ENCODE peak calls at places on chromosomes 4 and X, in nine cellular contexts. One of them, this sample, is unnamed.

GRCh38 chr4:119099227-119099910 is 36.3 kb upstream of the MYOZ2 start:
- DNase-seq in tibial nerve: no peak
- DNase-seq in right lobe of liver: no peak
- DNase-seq in uterus: no peak
- DNase-seq in A549: no peak
- DNase-seq in gastrocnemius medialis: no peak
- DNase-seq in transverse colon: no peak
- DNase-seq in NB4: no peak
- DNase-seq in heart left ventricle: no peak
- DNase-seq in this sample: no peak

GRCh38 chr4:56874166-56874565 is 33.5 kb upstream of the REST start:
- DNase-seq in tibial nerve: no peak
- DNase-seq in right lobe of liver: no peak
- DNase-seq in uterus: no peak
- DNase-seq in A549: no peak
- DNase-seq in gastrocnemius medialis: no peak
- DNase-seq in transverse colon: peak; percentile 56
- DNase-seq in NB4: peak; percentile 28
- DNase-seq in heart left ventricle: no peak
- DNase-seq in this sample: no peak

GRCh38 chrX:101462892-101463291 is 22.4 kb upstream of the ARMCX4 start:
- DNase-seq in tibial nerve: no peak
- DNase-seq in right lobe of liver: no peak
- DNase-seq in uterus: no peak
- DNase-seq in A549: peak; percentile 19
- DNase-seq in gastrocnemius medialis: no peak
- DNase-seq in transverse colon: no peak
- DNase-seq in NB4: peak; percentile 3
- DNase-seq in heart left ventricle: no peak
- DNase-seq in this sample: no peak

GRCh38 chr4:177448850-177449249 is 6.6 kb upstream of the AGA start:
- DNase-seq in tibial nerve: no peak
- DNase-seq in right lobe of liver: no peak
- DNase-seq in uterus: no peak
- DNase-seq in A549: no peak
- DNase-seq in gastrocnemius medialis: no peak
- DNase-seq in transverse colon: no peak
- DNase-seq in NB4: no peak
- DNase-seq in heart left ventricle: no peak
- DNase-seq in this sample: no peak

GRCh38 chr4:7111441-7111840 is 43.6 kb upstream of the GRPEL1 start:
- DNase-seq in tibial nerve: no peak
- DNase-seq in right lobe of liver: no peak
- DNase-seq in uterus: no peak
- DNase-seq in A549: no peak
- DNase-seq in gastrocnemius medialis: no peak
- DNase-seq in transverse colon: no peak
- DNase-seq in NB4: no peak
- DNase-seq in heart left ventricle: no peak
- DNase-seq in this sample: no peak

GRCh38 chr4:138841341-138841740 is 174.2 kb upstream of the NOCT start:
- DNase-seq in tibial nerve: no peak
- DNase-seq in right lobe of liver: no peak
- DNase-seq in uterus: no peak
- DNase-seq in A549: no peak
- DNase-seq in gastrocnemius medialis: no peak
- DNase-seq in transverse colon: no peak
- DNase-seq in NB4: no peak
- DNase-seq in heart left ventricle: no peak
- DNase-seq in this sample: no peak

GRCh38 chr4:84529169-84529751 is 30.2 kb upstream of the NKX6-1 start:
- DNase-seq in tibial nerve: no peak
- DNase-seq in right lobe of liver: no peak
- DNase-seq in uterus: no peak
- DNase-seq in A549: peak; percentile 13
- DNase-seq in gastrocnemius medialis: no peak
- DNase-seq in transverse colon: no peak
- DNase-seq in NB4: peak; percentile 32
- DNase-seq in heart left ventricle: no peak
- DNase-seq in this sample: no peak

GRCh38 chr4:2413821-2414610 is 4.4 kb downstream of the ZFYVE28 start:
- DNase-seq in tibial nerve: no peak
- DNase-seq in right lobe of liver: no peak
- DNase-seq in uterus: no peak
- DNase-seq in A549: no peak
- DNase-seq in gastrocnemius medialis: no peak
- DNase-seq in transverse colon: peak; percentile 87
- DNase-seq in NB4: peak; percentile 31
- DNase-seq in heart left ventricle: no peak
- DNase-seq in this sample: no peak

GRCh38 chr4:122712782-122713181 is 19.7 kb upstream of the BBS12 start:
- DNase-seq in tibial nerve: no peak
- DNase-seq in right lobe of liver: no peak
- DNase-seq in uterus: no peak
- DNase-seq in A549: no peak
- DNase-seq in gastrocnemius medialis: no peak
- DNase-seq in transverse colon: no peak
- DNase-seq in NB4: peak; percentile 47
- DNase-seq in heart left ventricle: no peak
- DNase-seq in this sample: no peak

GRCh38 chr4:117831060-117831683 is 203.1 kb upstream of the NDST3 start:
- DNase-seq in tibial nerve: no peak
- DNase-seq in right lobe of liver: no peak
- DNase-seq in uterus: no peak
- DNase-seq in A549: no peak
- DNase-seq in gastrocnemius medialis: no peak
- DNase-seq in transverse colon: no peak
- DNase-seq in NB4: no peak
- DNase-seq in heart left ventricle: no peak
- DNase-seq in this sample: no peak

GRCh38 chrX:131816551-131817136 is 206.5 kb upstream of the STK26 start:
- DNase-seq in tibial nerve: peak; percentile 73
- DNase-seq in right lobe of liver: peak; percentile 50
- DNase-seq in uterus: peak; percentile 87
- DNase-seq in A549: no peak
- DNase-seq in gastrocnemius medialis: peak; percentile 20
- DNase-seq in transverse colon: peak; percentile 87
- DNase-seq in NB4: no peak
- DNase-seq in heart left ventricle: peak; percentile 79
- DNase-seq in this sample: peak; percentile 65

GRCh38 chrX:100512471-100512870 is 72.3 kb upstream of the TNMD start:
- DNase-seq in tibial nerve: no peak
- DNase-seq in right lobe of liver: no peak
- DNase-seq in uterus: no peak
- DNase-seq in A549: peak; percentile 25
- DNase-seq in gastrocnemius medialis: no peak
- DNase-seq in transverse colon: no peak
- DNase-seq in NB4: peak; percentile 4
- DNase-seq in heart left ventricle: no peak
- DNase-seq in this sample: no peak

GRCh38 chrX:54481751-54482150 is 14.3 kb downstream of the FGD1 start:
- DNase-seq in tibial nerve: no peak
- DNase-seq in right lobe of liver: no peak
- DNase-seq in uterus: no peak
- DNase-seq in A549: no peak
- DNase-seq in gastrocnemius medialis: no peak
- DNase-seq in transverse colon: no peak
- DNase-seq in NB4: no peak
- DNase-seq in heart left ventricle: no peak
- DNase-seq in this sample: no peak
- TF ChIP-seq CTCF in tibial nerve: no peak
- TF ChIP-seq CTCF in right lobe of liver: no peak
- TF ChIP-seq CTCF in uterus: no peak
- TF ChIP-seq CTCF in A549: no peak
- TF ChIP-seq CTCF in gastrocnemius medialis: no peak
- TF ChIP-seq CTCF in transverse colon: no peak
- TF ChIP-seq CTCF in NB4: no peak
- TF ChIP-seq CTCF in heart left ventricle: no peak
- TF ChIP-seq CTCF in this sample: no peak

GRCh38 chr4:184949020-184949419 is 69.3 kb upstream of the HELT start:
- DNase-seq in tibial nerve: no peak
- DNase-seq in right lobe of liver: no peak
- DNase-seq in uterus: no peak
- DNase-seq in A549: no peak
- DNase-seq in gastrocnemius medialis: no peak
- DNase-seq in transverse colon: no peak
- DNase-seq in NB4: no peak
- DNase-seq in heart left ventricle: no peak
- DNase-seq in this sample: no peak
- TF ChIP-seq POLR2A in tibial nerve: no peak
- TF ChIP-seq POLR2A in right lobe of liver: no peak
- TF ChIP-seq POLR2A in uterus: no peak
- TF ChIP-seq POLR2A in A549: no peak
- TF ChIP-seq POLR2A in gastrocnemius medialis: no peak
- TF ChIP-seq POLR2A in transverse colon: no peak
- TF ChIP-seq POLR2A in NB4: no peak
- TF ChIP-seq POLR2A in heart left ventricle: no peak
- TF ChIP-seq POLR2A in this sample: no peak

GRCh38 chrX:49761481-49761880 is 65.7 kb upstream of the PAGE1 start:
- DNase-seq in tibial nerve: no peak
- DNase-seq in right lobe of liver: no peak
- DNase-seq in uterus: no peak
- DNase-seq in A549: peak; percentile 3
- DNase-seq in gastrocnemius medialis: no peak
- DNase-seq in transverse colon: no peak
- DNase-seq in NB4: peak; percentile 23
- DNase-seq in heart left ventricle: no peak
- DNase-seq in this sample: no peak
- TF ChIP-seq CTCF in tibial nerve: peak; percentile 11
- TF ChIP-seq CTCF in right lobe of liver: peak; percentile 57
- TF ChIP-seq CTCF in uterus: peak; percentile 32
- TF ChIP-seq CTCF in A549: peak; percentile 34
- TF ChIP-seq CTCF in gastrocnemius medialis: no peak
- TF ChIP-seq CTCF in transverse colon: peak; percentile 18
- TF ChIP-seq CTCF in NB4: peak; percentile 44
- TF ChIP-seq CTCF in heart left ventricle: peak; percentile 27
- TF ChIP-seq CTCF in this sample: no peak

GRCh38 chr4:75940692-75941253 is at the start of gene NAAA:
- DNase-seq in tibial nerve: peak; percentile 10
- DNase-seq in right lobe of liver: peak; percentile 95
- DNase-seq in uterus: peak; percentile 69
- DNase-seq in A549: peak; percentile 66
- DNase-seq in gastrocnemius medialis: peak; percentile 27
- DNase-seq in transverse colon: peak; percentile 93
- DNase-seq in NB4: peak; percentile 82
- DNase-seq in heart left ventricle: peak; percentile 81
- DNase-seq in this sample: peak; percentile 41
- TF ChIP-seq POLR2A in tibial nerve: peak; percentile 36
- TF ChIP-seq POLR2A in right lobe of liver: peak; percentile 77
- TF ChIP-seq POLR2A in uterus: peak; percentile 28
- TF ChIP-seq POLR2A in A549: peak; percentile 55
- TF ChIP-seq POLR2A in gastrocnemius medialis: peak; percentile 30
- TF ChIP-seq POLR2A in transverse colon: peak; percentile 58
- TF ChIP-seq POLR2A in NB4: no peak
- TF ChIP-seq POLR2A in heart left ventricle: peak; percentile 56
- TF ChIP-seq POLR2A in this sample: no peak

DNA sequence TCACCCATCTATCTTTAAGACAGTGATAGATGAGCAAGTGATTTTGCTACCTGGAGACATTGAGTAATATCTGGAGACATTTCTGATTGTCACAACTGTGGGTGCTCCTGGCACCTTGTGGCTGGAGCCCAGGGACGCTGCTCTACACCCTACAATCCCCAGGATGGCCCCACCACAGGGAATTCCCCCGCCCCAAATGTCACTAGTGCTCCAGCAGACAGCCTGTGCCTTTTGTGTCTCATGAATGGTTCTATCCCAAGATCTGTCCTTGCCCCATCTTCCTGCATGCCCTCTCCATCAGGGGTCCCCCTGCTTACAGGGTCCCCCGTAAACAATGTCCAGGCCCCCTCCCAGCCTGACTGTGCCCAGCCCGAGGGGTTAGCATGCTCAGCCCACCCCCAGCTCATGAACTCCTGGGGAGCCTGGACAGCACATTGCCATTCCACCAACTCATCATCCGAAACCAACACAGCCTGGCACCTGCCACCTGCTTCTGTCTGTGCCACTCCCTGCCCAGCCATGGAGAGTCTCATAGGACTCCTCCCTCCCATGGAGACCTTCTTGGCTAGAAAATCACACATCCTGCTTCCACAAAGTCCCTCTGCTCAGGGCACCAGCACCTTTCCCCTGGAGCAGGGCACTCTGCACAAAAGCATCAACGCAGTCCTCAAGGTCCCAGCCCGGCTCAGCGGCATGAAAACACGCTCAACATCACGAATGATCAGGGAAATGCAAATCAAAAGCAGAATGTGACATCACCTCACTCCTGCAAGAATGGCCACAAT is 5.7 kb downstream of the P2RY8 start:
- DNase-seq in tibial nerve: no peak
- DNase-seq in right lobe of liver: no peak
- DNase-seq in uterus: no peak
- DNase-seq in A549: no peak
- DNase-seq in gastrocnemius medialis: no peak
- DNase-seq in transverse colon: no peak
- DNase-seq in NB4: no peak
- DNase-seq in heart left ventricle: no peak
- DNase-seq in this sample: no peak
- TF ChIP-seq CTCF in tibial nerve: no peak
- TF ChIP-seq CTCF in right lobe of liver: no peak
- TF ChIP-seq CTCF in uterus: no peak
- TF ChIP-seq CTCF in A549: no peak
- TF ChIP-seq CTCF in gastrocnemius medialis: no peak
- TF ChIP-seq CTCF in transverse colon: no peak
- TF ChIP-seq CTCF in NB4: no peak
- TF ChIP-seq CTCF in heart left ventricle: no peak
- TF ChIP-seq CTCF in this sample: no peak

GRCh38 chr4:95540227-95540626 is 8.5 kb downstream of the UNC5C start:
- DNase-seq in tibial nerve: no peak
- DNase-seq in right lobe of liver: no peak
- DNase-seq in uterus: no peak
- DNase-seq in A549: no peak
- DNase-seq in gastrocnemius medialis: no peak
- DNase-seq in transverse colon: no peak
- DNase-seq in NB4: no peak
- DNase-seq in heart left ventricle: no peak
- DNase-seq in this sample: no peak
- TF ChIP-seq POLR2A in tibial nerve: no peak
- TF ChIP-seq POLR2A in right lobe of liver: no peak
- TF ChIP-seq POLR2A in uterus: no peak
- TF ChIP-seq POLR2A in A549: no peak
- TF ChIP-seq POLR2A in gastrocnemius medialis: no peak
- TF ChIP-seq POLR2A in transverse colon: no peak
- TF ChIP-seq POLR2A in NB4: no peak
- TF ChIP-seq POLR2A in heart left ventricle: no peak
- TF ChIP-seq POLR2A in this sample: no peak

GRCh38 chrX:14528629-14529287 is 578 bp upstream of the GLRA2 start:
- DNase-seq in tibial nerve: peak; percentile 61
- DNase-seq in right lobe of liver: peak; percentile 39
- DNase-seq in uterus: peak; percentile 26
- DNase-seq in A549: peak; percentile 8
- DNase-seq in gastrocnemius medialis: no peak
- DNase-seq in transverse colon: peak; percentile 86
- DNase-seq in NB4: peak; percentile 55
- DNase-seq in heart left ventricle: peak; percentile 31
- DNase-seq in this sample: peak; percentile 26
- TF ChIP-seq CTCF in tibial nerve: peak; percentile 33
- TF ChIP-seq CTCF in right lobe of liver: peak; percentile 48
- TF ChIP-seq CTCF in uterus: peak; percentile 27
- TF ChIP-seq CTCF in A549: peak; percentile 46
- TF ChIP-seq CTCF in gastrocnemius medialis: no peak
- TF ChIP-seq CTCF in transverse colon: peak; percentile 44
- TF ChIP-seq CTCF in NB4: peak; percentile 41
- TF ChIP-seq CTCF in heart left ventricle: no peak
- TF ChIP-seq CTCF in this sample: no peak